ENCODE peak calls at places on chromosomes 4 and X, in six cellular contexts. Y is AG04449; P is HFF-Myc; K is cardiac fibroblast; O is lower lobe of right lung; H is CD8-positive, alpha-beta T cell. S is an unnamed sample.

GRCh38 chr4:80197132-80197573 is at the start of gene PRDM8:
- DNase-seq in Y (no peak), P (no peak), K (no peak), O (no peak), H (no peak), S (no peak)

GRCh38 chr4:87026795-87027495 is 92.1 kb downstream of the AFF1 start:
- DNase-seq in Y (no peak), P (no peak), K (no peak), O (no peak), H (no peak), S (no peak)

GRCh38 chr4:127668770-127669169 is 36.0 kb downstream of the INTU start:
- DNase-seq in Y (no peak), P (no peak), K (no peak), O (no peak), H (no peak), S (no peak)

GRCh38 chr4:80006935-80007744 is 65.9 kb downstream of the ANTXR2 start:
- DNase-seq in Y (no peak), P (no peak), K (peak), O (no peak), H (no peak), S (no peak)

GRCh38 chr4:41178372-41179085 is 35.8 kb downstream of the APBB2 start:
- DNase-seq in Y (peak), P (no peak), K (peak), O (no peak), H (no peak), S (no peak)

GRCh38 chr4:144575181-144575580 is 70.8 kb upstream of the HHIP start:
- DNase-seq in Y (no peak), P (no peak), K (peak), O (no peak), H (no peak), S (no peak)

GRCh38 chr4:27210874-27211428 is 350.3 kb downstream of the STIM2 start:
- DNase-seq in Y (no peak), P (no peak), K (no peak), O (no peak), H (no peak), S (no peak)

GRCh38 chr4:74640111-74640903 is 154.0 kb downstream of the BTC start:
- DNase-seq in Y (no peak), P (no peak), K (peak), O (no peak), H (no peak), S (no peak)

GRCh38 chr4:182074842-182075241 is 168.4 kb upstream of the TENM3 start:
- DNase-seq in Y (no peak), P (no peak), K (no peak), O (no peak), H (no peak), S (no peak)

GRCh38 chrX:115147220-115147619 is 42.0 kb upstream of the RBMXL3 start:
- DNase-seq in Y (no peak), P (no peak), K (peak), O (no peak), H (no peak), S (no peak)

GRCh38 chr4:128635141-128635911 is 174.2 kb upstream of the JADE1 start:
- DNase-seq in Y (no peak), P (no peak), K (peak), O (peak), H (no peak), S (no peak)

GRCh38 chr4:186012071-186012470 is 56.9 kb upstream of the TLR3 start:
- DNase-seq in Y (no peak), P (no peak), K (no peak), O (no peak), H (no peak), S (no peak)

GRCh38 chr4:137749466-137749865 is 217.2 kb upstream of the PCDH18 start:
- DNase-seq in Y (no peak), P (no peak), K (peak), O (no peak), H (no peak), S (no peak)

GRCh38 chr4:75071241-75071778 is 138.4 kb downstream of the PARM1 start:
- DNase-seq in Y (no peak), P (no peak), K (no peak), O (no peak), H (no peak), S (no peak)

GRCh38 chr4:149486861-149487260 is 328.8 kb downstream of the IQCM start:
- DNase-seq in Y (no peak), P (no peak), K (no peak), O (no peak), H (no peak), S (no peak)

GRCh38 chrX:68307767-68308166 is 125.5 kb downstream of the OPHN1 start:
- DNase-seq in Y (peak), P (no peak), K (peak), O (no peak), H (no peak), S (peak)

GRCh38 chr4:146382194-146382593 is 139.5 kb downstream of the SLC10A7 start:
- DNase-seq in Y (no peak), P (no peak), K (no peak), O (no peak), H (no peak), S (no peak)

GRCh38 chrX:131778269-131779218 is 234.7 kb downstream of the OR13H1 start:
- DNase-seq in Y (no peak), P (no peak), K (no peak), O (no peak), H (no peak), S (no peak)

GRCh38 chrX:131779313-131779712 is 235.4 kb downstream of the OR13H1 start:
- DNase-seq in Y (no peak), P (no peak), K (no peak), O (no peak), H (no peak), S (no peak)

GRCh38 chrX:131789664-131790063 is 233.4 kb upstream of the STK26 start:
- DNase-seq in Y (no peak), P (no peak), K (no peak), O (no peak), H (no peak), S (no peak)

GRCh38 chrX:131783555-131784338 is 239.4 kb upstream of the STK26 start:
- DNase-seq in Y (no peak), P (no peak), K (no peak), O (no peak), H (no peak), S (no peak)
- TF ChIP-seq CTCF in Y (no peak), P (no peak), K (no peak), O (no peak), H (no peak), S (no peak)

DNA sequence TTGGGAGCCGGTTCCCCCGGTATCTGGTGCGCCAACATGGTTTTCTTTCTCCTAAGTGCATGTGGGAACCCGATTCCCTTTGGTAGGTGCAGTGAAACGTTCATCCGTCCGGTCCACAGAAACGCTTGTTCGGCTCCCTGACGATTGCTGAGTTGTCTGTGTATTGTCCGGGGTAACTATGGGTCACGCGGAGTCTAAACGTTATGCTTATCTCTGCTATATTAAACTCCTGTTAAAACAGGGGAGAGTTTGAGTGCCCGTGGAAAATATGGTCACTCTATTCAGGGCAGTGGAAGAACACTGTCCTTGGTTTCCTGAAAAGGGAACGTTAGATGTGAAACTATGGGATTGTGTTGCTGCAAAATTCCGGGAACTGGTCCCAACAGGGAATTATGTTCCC is 32.4 kb upstream of the MGST2 start:
- DNase-seq in Y (no peak), P (no peak), K (peak), O (no peak), H (no peak), S (no peak)
- H3K4me3 ChIP-seq in Y (no peak), P (no peak), K (no peak), O (peak), H (no peak), S (peak)

DNA sequence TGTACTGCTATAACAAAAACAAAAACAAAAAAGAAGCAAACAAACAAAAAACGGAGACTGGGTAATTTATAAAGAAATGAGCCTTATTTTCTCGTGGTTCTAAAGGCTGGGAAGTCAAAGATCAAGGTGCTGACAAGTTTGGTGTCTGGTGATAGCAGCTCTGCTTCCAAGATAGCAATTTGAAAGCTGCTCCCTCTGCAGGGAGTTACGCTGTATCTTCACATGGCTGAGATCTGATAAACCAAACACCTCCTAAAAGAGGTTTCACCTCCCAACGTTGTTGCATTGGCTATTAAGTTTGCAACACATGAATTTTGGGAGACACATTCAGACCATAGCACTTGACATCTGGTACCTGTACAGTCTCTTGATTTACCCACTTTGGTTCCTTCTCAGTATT is 854.2 kb downstream of the CENPC start:
- DNase-seq in Y (no peak), P (no peak), K (no peak), O (no peak), H (no peak), S (no peak)
- TF ChIP-seq CTCF in Y (no peak), P (no peak), K (no peak), O (no peak), H (no peak), S (peak)

GRCh38 chr4:168150651-168151050 is 58.3 kb downstream of the ANXA10 start:
- DNase-seq in Y (no peak), P (no peak), K (no peak), O (no peak), H (no peak), S (no peak)

GRCh38 chr4:168151313-168151712 is 59.0 kb downstream of the ANXA10 start:
- DNase-seq in Y (no peak), P (no peak), K (no peak), O (no peak), H (no peak), S (no peak)

GRCh38 chr4:168154546-168155277 is 62.4 kb downstream of the ANXA10 start:
- DNase-seq in Y (no peak), P (no peak), K (no peak), O (no peak), H (no peak), S (no peak)

GRCh38 chr4:168153596-168154440 is 61.5 kb downstream of the ANXA10 start:
- DNase-seq in Y (no peak), P (peak), K (peak), O (peak), H (peak), S (peak)

GRCh38 chr4:168152837-168153500 is 60.6 kb downstream of the ANXA10 start:
- DNase-seq in Y (no peak), P (no peak), K (no peak), O (no peak), H (no peak), S (no peak)
- H3K4me3 ChIP-seq in Y (no peak), P (no peak), K (no peak), O (no peak), H (no peak), S (no peak)

GRCh38 chr4:108280072-108280471 is 111.3 kb upstream of the LEF1 start:
- DNase-seq in Y (no peak), P (no peak), K (no peak), O (no peak), H (no peak), S (no peak)
- TF ChIP-seq CTCF in Y (no peak), P (no peak), K (no peak), O (no peak), H (no peak), S (no peak)

GRCh38 chrX:25004485-25005032 is 11.2 kb downstream of the ARX start:
- DNase-seq in Y (no peak), P (no peak), K (no peak), O (no peak), H (no peak), S (no peak)

GRCh38 chrX:25001808-25002657 is 13.7 kb downstream of the ARX start:
- DNase-seq in Y (no peak), P (no peak), K (no peak), O (no peak), H (no peak), S (no peak)

GRCh38 chrX:25004040-25004439 is 11.7 kb downstream of the ARX start:
- DNase-seq in Y (no peak), P (no peak), K (no peak), O (no peak), H (no peak), S (no peak)

GRCh38 chrX:25003066-25003849 is 12.5 kb downstream of the ARX start:
- DNase-seq in Y (no peak), P (no peak), K (no peak), O (no peak), H (no peak), S (no peak)

GRCh38 chrX:25002658-25003015 is 13.1 kb downstream of the ARX start:
- DNase-seq in Y (no peak), P (no peak), K (no peak), O (no peak), H (no peak), S (no peak)
- H3K4me3 ChIP-seq in Y (peak), P (no peak), K (no peak), O (no peak), H (no peak), S (peak)

GRCh38 chrX:8841911-8842310 is 40.7 kb upstream of the FAM9A start:
- DNase-seq in Y (no peak), P (no peak), K (no peak), O (no peak), H (no peak), S (no peak)

GRCh38 chrX:8845469-8845868 is 44.3 kb upstream of the FAM9A start:
- DNase-seq in Y (no peak), P (no peak), K (no peak), O (no peak), H (no peak), S (no peak)

GRCh38 chrX:8844157-8844556 is 43.0 kb upstream of the FAM9A start:
- DNase-seq in Y (no peak), P (no peak), K (no peak), O (no peak), H (no peak), S (no peak)

GRCh38 chrX:8846271-8846670 is 45.1 kb upstream of the FAM9A start:
- DNase-seq in Y (no peak), P (no peak), K (no peak), O (no peak), H (no peak), S (peak)

GRCh38 chrX:8845060-8845459 is 43.9 kb upstream of the FAM9A start:
- DNase-seq in Y (no peak), P (peak), K (peak), O (no peak), H (no peak), S (no peak)
- TF ChIP-seq CTCF in Y (no peak), P (peak), K (peak), O (no peak), H (no peak), S (peak)

GRCh38 chr4:165874072-165874798 is 1.2 kb downstream of the TLL1 start:
- DNase-seq in Y (no peak), P (no peak), K (peak), O (no peak), H (no peak), S (no peak)

GRCh38 chr4:165874799-165875371 is 1.8 kb downstream of the TLL1 start:
- DNase-seq in Y (no peak), P (no peak), K (peak), O (peak), H (no peak), S (peak)

GRCh38 chr4:165873298-165874071 is 448 bp downstream of the TLL1 start:
- DNase-seq in Y (no peak), P (no peak), K (peak), O (peak), H (no peak), S (no peak)

GRCh38 chr4:165877291-165877690 is 4.3 kb downstream of the TLL1 start:
- DNase-seq in Y (no peak), P (no peak), K (peak), O (no peak), H (no peak), S (no peak)

DNA sequence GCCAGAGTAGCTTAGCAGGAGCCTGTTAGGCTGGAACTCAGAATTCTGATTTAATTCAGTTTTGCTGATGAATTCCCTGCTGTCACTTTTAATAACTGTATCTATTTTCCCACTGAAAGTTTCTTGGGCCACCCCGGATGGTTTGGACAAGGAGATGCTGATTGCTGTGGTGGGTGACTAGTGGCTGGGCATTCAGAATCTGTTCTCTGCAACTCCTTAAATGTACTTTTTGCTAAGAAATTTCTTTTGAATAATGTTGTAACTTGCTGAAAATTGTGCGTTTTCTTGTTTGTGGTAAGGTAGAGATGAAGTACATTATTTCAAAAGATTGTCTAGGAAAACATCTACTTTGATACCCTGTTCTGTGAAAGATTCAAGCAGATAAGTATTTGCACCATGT is 2.4 kb downstream of the TLL1 start:
- DNase-seq in Y (no peak), P (no peak), K (no peak), O (no peak), H (no peak), S (no peak)
- H3K4me3 ChIP-seq in Y (no peak), P (no peak), K (no peak), O (peak), H (no peak), S (no peak)

GRCh38 chr4:153159016-153159415 is 45.2 kb upstream of the TRIM2 start:
- DNase-seq in Y (no peak), P (no peak), K (no peak), O (no peak), H (no peak), S (no peak)
- TF ChIP-seq CTCF in Y (no peak), P (no peak), K (no peak), O (no peak), H (no peak), S (no peak)

S was measured in epithelial cell of proximal tubule.